ENCODE peak calls at places on chromosomes 3 and 15, in four cellular contexts. Z is NCI-H774; G is GM12865; B is activated naive CD8-positive, alpha-beta T cell treated with anti-CD3 and anti-CD28 coated beads for 36 hours. V is an unnamed sample.

GRCh38 chr3:46549408-46549904 is 16.6 kb downstream of the LRRC2 start:
- DNase-seq in Z (no peak), G (no peak), B (no peak), V (no peak)

GRCh38 chr3:103393395-103394186 is 958.8 kb downstream of the ZPLD1 start:
- DNase-seq in Z (no peak), G (no peak), B (no peak), V (no peak)

GRCh38 chr3:42194943-42195510 is 71.0 kb downstream of the CCK start:
- DNase-seq in Z (no peak), G (peak), B (no peak), V (peak)

GRCh38 chr3:51385621-51386091 is 565 bp downstream of the MANF start:
- DNase-seq in Z (no peak), G (no peak), B (no peak), V (no peak)

GRCh38 chr3:143974181-143974876 is 2.7 kb downstream of the DIPK2A start:
- DNase-seq in Z (no peak), G (no peak), B (no peak), V (no peak)

GRCh38 chr3:177733936-177734335 is 536.7 kb upstream of the TBL1XR1 start:
- DNase-seq in Z (no peak), G (no peak), B (no peak), V (no peak)

GRCh38 chr3:3170998-3171397 is 8.5 kb downstream of the CRBN start:
- DNase-seq in Z (no peak), G (peak), B (no peak), V (no peak)

GRCh38 chr15:29570121-29570930 is 251.9 kb downstream of the TJP1 start:
- DNase-seq in Z (no peak), G (no peak), B (no peak), V (no peak)

GRCh38 chr3:183653209-183654064 is 18.0 kb downstream of the KLHL24 start:
- DNase-seq in Z (no peak), G (no peak), B (no peak), V (no peak)

GRCh38 chr3:125313060-125313635 is 62.0 kb downstream of the ZNF148 start:
- DNase-seq in Z (no peak), G (no peak), B (no peak), V (no peak)

GRCh38 chr3:4987374-4988296 is 8.4 kb downstream of the BHLHE40 start:
- DNase-seq in Z (no peak), G (no peak), B (no peak), V (no peak)

GRCh38 chr3:123149525-123149924 is 52.2 kb upstream of the SEC22A start:
- DNase-seq in Z (no peak), G (no peak), B (no peak), V (no peak)

GRCh38 chr15:46786886-46787285 is 930.4 kb upstream of the SEMA6D start:
- DNase-seq in Z (no peak), G (peak), B (no peak), V (no peak)

GRCh38 chr3:17942856-17943255 is 200.4 kb upstream of the TBC1D5 start:
- DNase-seq in Z (no peak), G (no peak), B (no peak), V (no peak)

GRCh38 chr15:60720493-60721231 is 241.7 kb upstream of the ICE2 start:
- DNase-seq in Z (no peak), G (peak), B (peak), V (peak)

GRCh38 chr15:57866149-57866736 is 159.7 kb downstream of the POLR2M start:
- DNase-seq in Z (peak), G (peak), B (peak), V (no peak)

GRCh38 chr15:99104788-99105515 is at the start of gene SYNM:
- DNase-seq in Z (peak), G (peak), B (peak), V (peak)

GRCh38 chr15:72338617-72339321 is 18.8 kb upstream of the CELF6 start:
- DNase-seq in Z (no peak), G (no peak), B (no peak), V (no peak)

GRCh38 chr3:30354972-30355371 is 251.4 kb upstream of the TGFBR2 start:
- DNase-seq in Z (peak), G (no peak), B (no peak), V (no peak)

GRCh38 chr3:112653881-112654300 is 12.9 kb upstream of the CCDC80 start:
- DNase-seq in Z (no peak), G (no peak), B (no peak), V (no peak)

GRCh38 chr3:39447637-39448483 is 19.6 kb upstream of the MOBP start:
- DNase-seq in Z (peak), G (peak), B (peak), V (peak)

GRCh38 chr3:112030911-112031310 is 3.6 kb upstream of the TMPRSS7 start:
- DNase-seq in Z (no peak), G (no peak), B (no peak), V (no peak)

GRCh38 chr3:101521251-101521701 is 8.3 kb upstream of the SENP7 start:
- DNase-seq in Z (no peak), G (no peak), B (no peak), V (no peak)

GRCh38 chr15:56759450-56759845 is 26.1 kb upstream of the ZNF280D start:
- DNase-seq in Z (no peak), G (no peak), B (no peak), V (no peak)